ENCODE peak calls at places on chromosomes 2 and 18, in nine cellular contexts. One of them, this sample, is unnamed.

GRCh38 chr2:76506538-76506937 is 795.8 kb upstream of the GCFC2 start:
- DNase-seq in body of pancreas: no peak
- DNase-seq in mammary epithelial cell: no peak
- DNase-seq in MM.1S: no peak
- DNase-seq in hepatocyte: no peak
- DNase-seq in H9: no peak
- DNase-seq in prostate gland: no peak
- DNase-seq in kidney: no peak
- DNase-seq in DND-41: no peak
- DNase-seq in this sample: no peak

GRCh38 chr18:59715445-59715844 is 18.2 kb upstream of the CCBE1 start:
- DNase-seq in hepatocyte: no peak
- DNase-seq in H9: no peak
- DNase-seq in body of pancreas: no peak
- DNase-seq in kidney: no peak
- DNase-seq in prostate gland: no peak
- DNase-seq in mammary epithelial cell: no peak
- DNase-seq in MM.1S: no peak
- DNase-seq in DND-41: no peak
- DNase-seq in this sample: no peak

GRCh38 chr2:127683766-127684165 is 8.4 kb upstream of the LIMS2 start:
- DNase-seq in body of pancreas: no peak
- DNase-seq in MM.1S: no peak
- DNase-seq in mammary epithelial cell: no peak
- DNase-seq in hepatocyte: no peak
- DNase-seq in prostate gland: no peak
- DNase-seq in DND-41: no peak
- DNase-seq in H9: no peak
- DNase-seq in kidney: no peak
- DNase-seq in this sample: no peak

GRCh38 chr18:3596324-3597158 is 146.6 kb downstream of the TGIF1 start:
- DNase-seq in prostate gland: peak
- DNase-seq in MM.1S: no peak
- DNase-seq in H9: peak
- DNase-seq in mammary epithelial cell: peak
- DNase-seq in DND-41: peak
- DNase-seq in hepatocyte: peak
- DNase-seq in body of pancreas: peak
- DNase-seq in kidney: peak
- DNase-seq in this sample: no peak

GRCh38 chr18:76343938-76344569 is 151.0 kb downstream of the ZNF516 start:
- DNase-seq in prostate gland: no peak
- DNase-seq in H9: no peak
- DNase-seq in mammary epithelial cell: no peak
- DNase-seq in DND-41: no peak
- DNase-seq in hepatocyte: no peak
- DNase-seq in body of pancreas: no peak
- DNase-seq in MM.1S: no peak
- DNase-seq in kidney: no peak
- DNase-seq in this sample: no peak

GRCh38 chr2:102238039-102238756 is 51.4 kb downstream of the IL1RL2 start:
- DNase-seq in hepatocyte: no peak
- DNase-seq in MM.1S: no peak
- DNase-seq in prostate gland: peak
- DNase-seq in mammary epithelial cell: no peak
- DNase-seq in H9: no peak
- DNase-seq in body of pancreas: peak
- DNase-seq in DND-41: no peak
- DNase-seq in kidney: no peak
- DNase-seq in this sample: no peak

GRCh38 chr2:98027955-98028593 is 32.3 kb upstream of the TMEM131 start:
- DNase-seq in kidney: no peak
- DNase-seq in MM.1S: no peak
- DNase-seq in mammary epithelial cell: no peak
- DNase-seq in H9: no peak
- DNase-seq in DND-41: no peak
- DNase-seq in prostate gland: no peak
- DNase-seq in hepatocyte: no peak
- DNase-seq in body of pancreas: no peak
- DNase-seq in this sample: no peak

GRCh38 chr2:71929482-71929772 is 218.2 kb downstream of the CYP26B1 start:
- DNase-seq in DND-41: no peak
- DNase-seq in H9: no peak
- DNase-seq in prostate gland: no peak
- DNase-seq in hepatocyte: no peak
- DNase-seq in MM.1S: no peak
- DNase-seq in body of pancreas: no peak
- DNase-seq in kidney: no peak
- DNase-seq in mammary epithelial cell: no peak
- DNase-seq in this sample: peak

GRCh38 chr2:39724828-39725144 is 54.3 kb downstream of the THUMPD2 start:
- DNase-seq in mammary epithelial cell: no peak
- DNase-seq in H9: no peak
- DNase-seq in body of pancreas: no peak
- DNase-seq in MM.1S: no peak
- DNase-seq in kidney: no peak
- DNase-seq in prostate gland: peak
- DNase-seq in DND-41: no peak
- DNase-seq in hepatocyte: no peak
- DNase-seq in this sample: no peak

GRCh38 chr2:160321025-160321424 is 121.0 kb upstream of the ITGB6 start:
- DNase-seq in mammary epithelial cell: no peak
- DNase-seq in hepatocyte: no peak
- DNase-seq in kidney: peak
- DNase-seq in H9: no peak
- DNase-seq in body of pancreas: no peak
- DNase-seq in DND-41: no peak
- DNase-seq in MM.1S: no peak
- DNase-seq in prostate gland: no peak
- DNase-seq in this sample: no peak

GRCh38 chr2:1431886-1432400 is 18.7 kb downstream of the TPO start:
- DNase-seq in mammary epithelial cell: no peak
- DNase-seq in hepatocyte: no peak
- DNase-seq in kidney: no peak
- DNase-seq in body of pancreas: no peak
- DNase-seq in MM.1S: no peak
- DNase-seq in prostate gland: no peak
- DNase-seq in H9: no peak
- DNase-seq in DND-41: no peak
- DNase-seq in this sample: no peak

DNA sequence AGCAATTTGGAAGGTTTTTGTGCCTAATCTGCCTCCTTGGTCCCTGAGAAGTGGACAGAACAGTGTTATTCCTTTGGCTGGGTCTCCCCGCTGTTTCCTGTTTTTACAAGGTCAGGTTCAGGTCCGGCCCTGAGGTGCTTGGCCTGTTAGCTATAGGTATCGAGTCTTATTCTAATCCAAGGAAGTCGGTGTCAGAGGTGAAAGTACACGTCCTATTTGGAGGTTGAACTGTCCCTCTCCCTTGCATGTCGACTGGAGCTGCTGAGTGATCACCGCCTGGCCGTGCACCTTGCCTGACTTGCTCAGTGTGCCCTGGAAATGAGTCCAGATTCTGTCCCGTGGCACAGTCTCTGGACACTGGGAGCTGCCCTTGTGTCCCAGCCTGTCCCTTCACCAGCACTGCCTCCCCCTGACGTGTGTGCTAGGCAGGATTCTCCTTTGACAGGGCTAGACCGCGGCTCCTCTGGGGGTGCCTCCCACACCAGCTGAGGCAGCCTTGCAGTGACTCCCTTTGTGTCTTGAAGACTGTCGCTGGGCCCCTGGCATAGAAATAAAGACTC is 65.7 kb upstream of the RBM44 start:
- DNase-seq in body of pancreas: peak
- DNase-seq in prostate gland: peak
- DNase-seq in mammary epithelial cell: no peak
- DNase-seq in H9: no peak
- DNase-seq in MM.1S: no peak
- DNase-seq in kidney: peak
- DNase-seq in hepatocyte: no peak
- DNase-seq in DND-41: no peak
- DNase-seq in this sample: no peak
- H3K27ac ChIP-seq in body of pancreas: peak
- H3K27ac ChIP-seq in prostate gland: peak
- H3K27ac ChIP-seq in mammary epithelial cell: no peak
- H3K27ac ChIP-seq in H9: no peak
- H3K27ac ChIP-seq in MM.1S: no peak
- H3K27ac ChIP-seq in kidney: peak
- H3K27ac ChIP-seq in hepatocyte: peak
- H3K27ac ChIP-seq in DND-41: no peak
- H3K27ac ChIP-seq in this sample: peak

GRCh38 chr2:11681722-11682589 is 12.0 kb upstream of the NTSR2 start:
- DNase-seq in body of pancreas: peak
- DNase-seq in H9: peak
- DNase-seq in hepatocyte: peak
- DNase-seq in DND-41: peak
- DNase-seq in prostate gland: peak
- DNase-seq in MM.1S: peak
- DNase-seq in kidney: peak
- DNase-seq in mammary epithelial cell: no peak
- DNase-seq in this sample: peak
- TF ChIP-seq CTCF in body of pancreas: peak
- TF ChIP-seq CTCF in H9: peak
- TF ChIP-seq CTCF in hepatocyte: peak
- TF ChIP-seq CTCF in DND-41: peak
- TF ChIP-seq CTCF in prostate gland: peak
- TF ChIP-seq CTCF in MM.1S: peak
- TF ChIP-seq CTCF in kidney: peak
- TF ChIP-seq CTCF in mammary epithelial cell: peak
- TF ChIP-seq CTCF in this sample: peak

GRCh38 chr18:5585653-5586052 is 41.9 kb upstream of the EPB41L3 start:
- DNase-seq in hepatocyte: no peak
- DNase-seq in body of pancreas: no peak
- DNase-seq in prostate gland: no peak
- DNase-seq in DND-41: no peak
- DNase-seq in kidney: no peak
- DNase-seq in MM.1S: no peak
- DNase-seq in mammary epithelial cell: no peak
- DNase-seq in H9: peak
- DNase-seq in this sample: no peak
- H3K27ac ChIP-seq in hepatocyte: no peak
- H3K27ac ChIP-seq in body of pancreas: no peak
- H3K27ac ChIP-seq in prostate gland: no peak
- H3K27ac ChIP-seq in DND-41: no peak
- H3K27ac ChIP-seq in kidney: no peak
- H3K27ac ChIP-seq in MM.1S: no peak
- H3K27ac ChIP-seq in mammary epithelial cell: no peak
- H3K27ac ChIP-seq in H9: no peak
- H3K27ac ChIP-seq in this sample: no peak

DNA sequence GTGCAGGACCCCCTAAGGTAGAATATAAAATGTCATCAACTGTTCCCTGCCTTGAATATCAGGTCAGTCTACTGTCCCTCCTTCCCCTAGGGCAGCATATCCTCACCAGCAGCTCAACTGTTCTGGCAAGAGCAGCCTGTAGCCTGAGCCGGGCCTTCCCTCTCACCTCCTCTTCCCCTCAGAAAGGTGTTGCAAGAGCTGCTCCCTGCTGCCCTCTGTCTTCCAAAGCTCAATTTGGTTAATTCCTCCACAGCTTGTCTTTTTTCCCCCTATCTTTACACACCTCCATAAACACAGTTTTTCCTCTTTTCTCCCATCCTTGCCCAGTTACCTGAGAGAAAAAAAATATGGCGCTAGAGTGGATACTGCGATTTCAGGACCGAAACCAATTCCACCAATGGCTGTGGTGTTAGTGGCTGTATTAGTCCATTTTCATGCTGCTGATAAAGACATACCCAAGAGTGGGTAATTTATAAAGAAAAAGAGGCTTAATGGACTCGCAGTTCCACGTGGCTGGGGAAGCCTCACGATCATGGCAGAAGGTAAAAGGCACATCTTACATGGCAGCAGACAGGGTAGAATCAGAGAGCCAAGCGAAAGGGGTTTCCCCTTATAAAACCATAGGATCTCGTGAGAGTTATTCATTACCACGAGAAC is 184.7 kb downstream of the MREG start:
- DNase-seq in DND-41: peak
- DNase-seq in kidney: no peak
- DNase-seq in hepatocyte: peak
- DNase-seq in MM.1S: peak
- DNase-seq in body of pancreas: peak
- DNase-seq in H9: peak
- DNase-seq in mammary epithelial cell: peak
- DNase-seq in prostate gland: peak
- DNase-seq in this sample: no peak
- TF ChIP-seq CTCF in DND-41: peak
- TF ChIP-seq CTCF in kidney: peak
- TF ChIP-seq CTCF in hepatocyte: peak
- TF ChIP-seq CTCF in MM.1S: peak
- TF ChIP-seq CTCF in body of pancreas: peak
- TF ChIP-seq CTCF in H9: peak
- TF ChIP-seq CTCF in mammary epithelial cell: peak
- TF ChIP-seq CTCF in prostate gland: peak
- TF ChIP-seq CTCF in this sample: peak